ENCODE peak calls at places on chromosomes 1 and 21, in five cellular contexts. D is smooth muscle cell of the brain vasculature, X is AG08396, E is iPS-NIHi11, H is heart left ventricle. G is an unnamed sample.

GRCh38 chr1:151147132-151147503 is 687 bp upstream of the SEMA6C start:
- DNase-seq in D (no peak), X (no peak), E (no peak), H (no peak), G (peak; percentile 42)

GRCh38 chr1:121483961-121484424 is 299.2 kb downstream of the SRGAP2C start:
- DNase-seq in D (no peak), X (peak; percentile 38), E (no peak), H (no peak), G (no peak)

GRCh38 chr21:44509539-44509938 is 30.5 kb downstream of the KRTAP10-1 start:
- DNase-seq in D (no peak), X (peak; percentile 55), E (no peak), H (peak; percentile 91), G (no peak)

GRCh38 chr1:44417351-44418021 is 12.4 kb downstream of the RNF220 start:
- DNase-seq in D (no peak), X (peak; percentile 29), E (peak; percentile 86), H (peak; percentile 44), G (no peak)

GRCh38 chr1:93612510-93612909 is 69.1 kb downstream of the BCAR3 start:
- DNase-seq in D (no peak), X (no peak), E (no peak), H (no peak), G (no peak)

GRCh38 chr1:3459051-3459908 is 4.8 kb downstream of the ARHGEF16 start:
- DNase-seq in D (no peak), X (no peak), E (no peak), H (peak; percentile 14), G (no peak)

GRCh38 chr1:31051611-31052010 is 13.9 kb downstream of the PUM1 start:
- DNase-seq in D (no peak), X (no peak), E (no peak), H (no peak), G (no peak)

GRCh38 chr1:88462481-88463261 is 221.4 kb upstream of the PKN2 start:
- DNase-seq in D (no peak), X (peak; percentile 64), E (peak; percentile 76), H (peak; percentile 41), G (peak; percentile 16)

GRCh38 chr1:211194826-211195225 is 60.9 kb upstream of the KCNH1 start:
- DNase-seq in D (no peak), X (no peak), E (no peak), H (no peak), G (no peak)

GRCh38 chr1:192489748-192490147 is 85.8 kb upstream of the RGS1 start:
- DNase-seq in D (no peak), X (peak; percentile 77), E (no peak), H (peak; percentile 68), G (peak; percentile 66)

GRCh38 chr1:176801553-176802020 is 338.6 kb downstream of the PAPPA2 start:
- DNase-seq in D (no peak), X (no peak), E (no peak), H (no peak), G (peak; percentile 39)

GRCh38 chr1:16122916-16123315 is 33.0 kb downstream of the EPHA2 start:
- DNase-seq in D (no peak), X (peak; percentile 81), E (no peak), H (no peak), G (peak; percentile 88)

GRCh38 chr1:159790237-159790917 is 9.6 kb downstream of the DUSP23 start:
- DNase-seq in D (no peak), X (peak; percentile 39), E (peak; percentile 80), H (no peak), G (no peak)

GRCh38 chr1:187413770-187414169 is 585.0 kb downstream of the PLA2G4A start:
- DNase-seq in D (no peak), X (no peak), E (peak; percentile 11), H (no peak), G (no peak)

GRCh38 chr1:16175610-16176553 is 20.0 kb upstream of the EPHA2 start:
- DNase-seq in D (peak; percentile 83), X (peak; percentile 90), E (no peak), H (peak; percentile 92), G (peak; percentile 89)

GRCh38 chr1:27099904-27100796 is 54.8 kb downstream of the SLC9A1 start:
- DNase-seq in D (no peak), X (peak; percentile 76), E (peak; percentile 46), H (peak; percentile 43), G (peak; percentile 84)

GRCh38 chr21:33350676-33351075 is 25.9 kb downstream of the IFNAR1 start:
- DNase-seq in D (no peak), X (no peak), E (no peak), H (no peak), G (no peak)

GRCh38 chr1:183029591-183030000 is 6.4 kb downstream of the LAMC1 start:
- DNase-seq in D (no peak), X (peak; percentile 49), E (no peak), H (no peak), G (no peak)

GRCh38 chr1:236168716-236169429 is 26.5 kb downstream of the GPR137B start:
- DNase-seq in D (peak; percentile 15), X (no peak), E (peak; percentile 51), H (peak; percentile 79), G (peak; percentile 57)

GRCh38 chr1:195934839-195935557 is 673.2 kb downstream of the KCNT2 start:
- DNase-seq in D (no peak), X (no peak), E (no peak), H (no peak), G (no peak)

GRCh38 chr1:202251424-202252256 is 58.0 kb downstream of the LGR6 start:
- DNase-seq in D (no peak), X (no peak), E (no peak), H (no peak), G (no peak)

GRCh38 chr21:42061866-42062542 is 9.1 kb upstream of the UMODL1 start:
- DNase-seq in D (no peak), X (no peak), E (no peak), H (peak; percentile 7), G (no peak)

GRCh38 chr1:109787845-109788605 is 24.3 kb upstream of the EPS8L3 start:
- DNase-seq in D (no peak), X (no peak), E (no peak), H (no peak), G (peak; percentile 13)

GRCh38 chr1:6127587-6128163 is 52.4 kb downstream of the CHD5 start:
- DNase-seq in D (no peak), X (peak; percentile 86), E (peak; percentile 100), H (peak; percentile 80), G (no peak)

GRCh38 chr1:201508809-201509208 is 1.9 kb upstream of the CSRP1 start:
- DNase-seq in D (no peak), X (peak; percentile 61), E (no peak), H (no peak), G (no peak)

GRCh38 chr21:40404319-40404906 is 442.5 kb downstream of the DSCAM start:
- DNase-seq in D (no peak), X (no peak), E (no peak), H (no peak), G (no peak)

GRCh38 chr21:41931041-41931451 is 22.8 kb downstream of the C2CD2 start:
- DNase-seq in D (no peak), X (no peak), E (no peak), H (no peak), G (no peak)

GRCh38 chr1:206596319-206596666 is 16.0 kb downstream of the EIF2D start:
- DNase-seq in D (no peak), X (no peak), E (no peak), H (no peak), G (no peak)

GRCh38 chr1:22907528-22907927 is 65.1 kb downstream of the LACTBL1 start:
- DNase-seq in D (no peak), X (no peak), E (no peak), H (no peak), G (no peak)

GRCh38 chr1:82225407-82226197 is 424.9 kb downstream of the ADGRL2 start:
- DNase-seq in D (no peak), X (peak; percentile 8), E (no peak), H (no peak), G (no peak)

G was measured in uterus.